ENCODE peak calls at places on chromosomes 1 and 21, in ten cellular contexts. R, O, T, W, L, E, B, X, G and Y are unnamed samples.

GRCh38 chr21:39788383-39788782 is 43.4 kb downstream of the IGSF5 start:
- DNase-seq in R (no peak), O (peak), T (peak), W (no peak), L (peak), E (peak), B (peak), X (peak), G (no peak), Y (peak)

GRCh38 chr1:101394041-101394440 is 157.2 kb downstream of the S1PR1 start:
- DNase-seq in R (no peak), O (no peak), T (peak), W (no peak), L (no peak), E (peak), B (no peak), X (peak), G (no peak), Y (no peak)

GRCh38 chr1:29703596-29703995 is 467.3 kb downstream of the PTPRU start:
- DNase-seq in R (no peak), O (no peak), T (peak), W (no peak), L (peak), E (peak), B (no peak), X (peak), G (no peak), Y (no peak)

GRCh38 chr21:34852438-34852837 is 183.6 kb downstream of the CLIC6 start:
- DNase-seq in R (no peak), O (no peak), T (no peak), W (no peak), L (no peak), E (peak), B (no peak), X (no peak), G (no peak), Y (no peak)

GRCh38 chr1:90402893-90403849 is 313.9 kb downstream of the BARHL2 start:
- DNase-seq in R (no peak), O (peak), T (peak), W (peak), L (no peak), E (peak), B (no peak), X (peak), G (peak), Y (peak)

GRCh38 chr1:115136106-115136505 is 46.8 kb upstream of the TSPAN2 start:
- DNase-seq in R (peak), O (no peak), T (no peak), W (no peak), L (no peak), E (no peak), B (no peak), X (peak), G (no peak), Y (no peak)

GRCh38 chr1:5572794-5573193 is 419.4 kb downstream of the NPHP4 start:
- DNase-seq in R (peak), O (peak), T (no peak), W (no peak), L (no peak), E (no peak), B (no peak), X (no peak), G (no peak), Y (no peak)

GRCh38 chr1:184362876-184363275 is 24.0 kb upstream of the C1orf21 start:
- DNase-seq in R (no peak), O (no peak), T (no peak), W (no peak), L (no peak), E (peak), B (no peak), X (peak), G (no peak), Y (no peak)

GRCh38 chr1:202241376-202242079 is 47.9 kb downstream of the LGR6 start:
- DNase-seq in R (no peak), O (peak), T (no peak), W (no peak), L (no peak), E (no peak), B (no peak), X (no peak), G (no peak), Y (no peak)

GRCh38 chr1:2451744-2452582 is 24.1 kb upstream of the PLCH2 start:
- DNase-seq in R (no peak), O (no peak), T (no peak), W (peak), L (no peak), E (peak), B (no peak), X (peak), G (peak), Y (no peak)

GRCh38 chr1:88650676-88651418 is 33.2 kb upstream of the PKN2 start:
- DNase-seq in R (no peak), O (no peak), T (no peak), W (no peak), L (no peak), E (peak), B (no peak), X (peak), G (no peak), Y (no peak)

GRCh38 chr1:234780112-234780511 is 170.1 kb upstream of the IRF2BP2 start:
- DNase-seq in R (no peak), O (no peak), T (no peak), W (no peak), L (no peak), E (no peak), B (no peak), X (no peak), G (no peak), Y (no peak)

GRCh38 chr1:219140308-219140877 is 33.3 kb upstream of the LYPLAL1 start:
- DNase-seq in R (no peak), O (no peak), T (no peak), W (no peak), L (no peak), E (no peak), B (no peak), X (no peak), G (no peak), Y (no peak)

GRCh38 chr1:41162441-41162840 is 79.7 kb downstream of the SCMH1 start:
- DNase-seq in R (no peak), O (no peak), T (no peak), W (no peak), L (peak), E (no peak), B (no peak), X (no peak), G (no peak), Y (no peak)

GRCh38 chr1:36913016-36913415 is 121.3 kb downstream of the GRIK3 start:
- DNase-seq in R (peak), O (no peak), T (no peak), W (no peak), L (no peak), E (no peak), B (no peak), X (no peak), G (no peak), Y (no peak)

GRCh38 chr1:185652348-185652747 is 81.8 kb upstream of the HMCN1 start:
- DNase-seq in R (no peak), O (no peak), T (peak), W (no peak), L (no peak), E (peak), B (no peak), X (peak), G (no peak), Y (no peak)

GRCh38 chr1:194297999-194298598 is 1111.7 kb upstream of the B3GALT2 start:
- DNase-seq in R (no peak), O (no peak), T (no peak), W (no peak), L (no peak), E (no peak), B (no peak), X (no peak), G (no peak), Y (no peak)

GRCh38 chr1:23577056-23577985 is 18.0 kb upstream of the ID3 start:
- DNase-seq in R (no peak), O (no peak), T (no peak), W (peak), L (no peak), E (peak), B (peak), X (peak), G (no peak), Y (no peak)

GRCh38 chr1:37255111-37255795 is 219.1 kb upstream of the ZC3H12A start:
- DNase-seq in R (no peak), O (no peak), T (peak), W (no peak), L (no peak), E (no peak), B (peak), X (no peak), G (no peak), Y (peak)

GRCh38 chr1:116506132-116507004 is 64.5 kb downstream of the CD58 start:
- DNase-seq in R (no peak), O (no peak), T (no peak), W (no peak), L (no peak), E (peak), B (no peak), X (no peak), G (no peak), Y (no peak)

GRCh38 chr1:2597441-2598328 is 11.1 kb downstream of the PRXL2B start:
- DNase-seq in R (no peak), O (no peak), T (no peak), W (no peak), L (no peak), E (no peak), B (no peak), X (no peak), G (no peak), Y (no peak)

GRCh38 chr1:246825557-246826175 is 101.5 kb downstream of the SCCPDH start:
- DNase-seq in R (no peak), O (no peak), T (no peak), W (no peak), L (no peak), E (no peak), B (no peak), X (no peak), G (no peak), Y (no peak)

GRCh38 chr1:10867138-10867721 is 70.8 kb upstream of the CASZ1 start:
- DNase-seq in R (no peak), O (peak), T (peak), W (no peak), L (peak), E (peak), B (peak), X (peak), G (no peak), Y (peak)

GRCh38 chr1:226641671-226642231 is 93.2 kb downstream of the STUM start:
- DNase-seq in R (no peak), O (no peak), T (no peak), W (no peak), L (peak), E (no peak), B (no peak), X (no peak), G (no peak), Y (no peak)

GRCh38 chr1:66271216-66271903 is 262.6 kb upstream of the SGIP1 start:
- DNase-seq in R (peak), O (peak), T (peak), W (peak), L (peak), E (peak), B (peak), X (peak), G (peak), Y (peak)

GRCh38 chr1:7505871-7506676 is 265.0 kb upstream of the VAMP3 start:
- DNase-seq in R (no peak), O (no peak), T (no peak), W (no peak), L (peak), E (no peak), B (no peak), X (no peak), G (no peak), Y (no peak)

GRCh38 chr1:234433563-234434285 is 45.3 kb downstream of the TARBP1 start:
- DNase-seq in R (no peak), O (no peak), T (peak), W (peak), L (no peak), E (peak), B (no peak), X (peak), G (no peak), Y (no peak)

GRCh38 chr1:181765627-181766026 is 282.3 kb downstream of the CACNA1E start:
- DNase-seq in R (no peak), O (no peak), T (no peak), W (no peak), L (no peak), E (no peak), B (no peak), X (no peak), G (no peak), Y (no peak)

GRCh38 chr1:55580845-55581332 is 365.7 kb upstream of the USP24 start:
- DNase-seq in R (no peak), O (no peak), T (no peak), W (peak), L (no peak), E (peak), B (no peak), X (peak), G (peak), Y (no peak)

GRCh38 chr1:32701951-32702598 is 495 bp downstream of the SYNC start:
- DNase-seq in R (no peak), O (no peak), T (no peak), W (no peak), L (peak), E (peak), B (peak), X (no peak), G (no peak), Y (no peak)

GRCh38 chr1:215526147-215526845 is 40.8 kb upstream of the KCTD3 start:
- DNase-seq in R (no peak), O (no peak), T (peak), W (peak), L (no peak), E (peak), B (no peak), X (peak), G (no peak), Y (no peak)

GRCh38 chr1:227541796-227542152 is 21.6 kb upstream of the ZNF678 start:
- DNase-seq in R (peak), O (no peak), T (no peak), W (no peak), L (no peak), E (no peak), B (no peak), X (no peak), G (no peak), Y (no peak)

GRCh38 chr1:213366141-213366831 is 315.2 kb downstream of the RPS6KC1 start:
- DNase-seq in R (no peak), O (no peak), T (no peak), W (no peak), L (no peak), E (no peak), B (no peak), X (no peak), G (no peak), Y (no peak)

GRCh38 chr1:45067806-45068205 is 55.8 kb downstream of the UROD start:
- DNase-seq in R (no peak), O (no peak), T (no peak), W (no peak), L (no peak), E (no peak), B (no peak), X (no peak), G (no peak), Y (no peak)

GRCh38 chr1:105894006-105894405 is 1162.5 kb upstream of the PRMT6 start:
- DNase-seq in R (no peak), O (no peak), T (no peak), W (no peak), L (no peak), E (no peak), B (no peak), X (no peak), G (no peak), Y (no peak)

GRCh38 chr1:24743404-24744211 is 1.6 kb upstream of the CLIC4 start:
- DNase-seq in R (no peak), O (peak), T (peak), W (no peak), L (no peak), E (peak), B (no peak), X (peak), G (peak), Y (no peak)

GRCh38 chr1:24742090-24742938 is 2.9 kb upstream of the CLIC4 start:
- DNase-seq in R (no peak), O (peak), T (no peak), W (no peak), L (no peak), E (peak), B (no peak), X (peak), G (no peak), Y (no peak)

GRCh38 chr1:24748191-24749121 is 3.2 kb downstream of the CLIC4 start:
- DNase-seq in R (peak), O (no peak), T (no peak), W (no peak), L (no peak), E (no peak), B (no peak), X (no peak), G (no peak), Y (no peak)

GRCh38 chr1:24745711-24746582 is 700 bp downstream of the CLIC4 start:
- DNase-seq in R (no peak), O (peak), T (peak), W (no peak), L (peak), E (peak), B (no peak), X (peak), G (peak), Y (no peak)

GRCh38 chr1:24744911-24745710 is at the start of gene CLIC4:
- DNase-seq in R (peak), O (peak), T (peak), W (peak), L (peak), E (peak), B (peak), X (peak), G (peak), Y (peak)
- TF ChIP-seq CTCF in R (no peak), O (peak), T (no peak), W (peak), L (peak), E (peak), B (peak), X (peak), G (peak), Y (no peak)

DNA sequence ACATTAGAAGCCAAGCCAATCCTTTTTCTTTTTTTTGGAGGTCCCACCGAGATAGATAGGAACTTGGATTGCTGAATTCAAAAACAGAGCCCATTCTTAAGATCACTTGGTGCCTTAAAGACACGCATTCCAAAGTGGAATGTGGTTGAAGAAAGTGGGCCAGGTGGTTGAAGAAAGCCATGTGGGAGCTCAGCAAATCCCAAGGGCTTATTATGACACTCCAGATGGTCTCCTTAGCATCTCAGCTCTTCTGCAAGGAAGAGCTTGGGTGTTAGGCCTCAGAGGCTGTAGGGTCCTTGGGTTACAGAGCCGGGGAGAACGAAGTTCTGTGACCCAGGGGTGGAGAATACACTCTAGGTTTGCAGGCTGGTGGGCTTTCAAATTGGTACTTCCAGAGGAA is 13.5 kb downstream of the TOR3A start:
- DNase-seq in R (no peak), O (no peak), T (no peak), W (no peak), L (no peak), E (no peak), B (no peak), X (peak), G (no peak), Y (no peak)
- TF ChIP-seq CTCF in R (no peak), O (no peak), T (no peak), W (no peak), L (no peak), E (no peak), B (no peak), X (no peak), G (no peak), Y (no peak)

GRCh38 chr1:76148460-76148859 is 73.9 kb downstream of the ST6GALNAC3 start:
- DNase-seq in R (no peak), O (no peak), T (no peak), W (no peak), L (no peak), E (no peak), B (no peak), X (no peak), G (no peak), Y (no peak)
- TF ChIP-seq CTCF in R (no peak), O (no peak), T (no peak), W (no peak), L (no peak), E (no peak), B (no peak), X (no peak), G (no peak), Y (no peak)

DNA sequence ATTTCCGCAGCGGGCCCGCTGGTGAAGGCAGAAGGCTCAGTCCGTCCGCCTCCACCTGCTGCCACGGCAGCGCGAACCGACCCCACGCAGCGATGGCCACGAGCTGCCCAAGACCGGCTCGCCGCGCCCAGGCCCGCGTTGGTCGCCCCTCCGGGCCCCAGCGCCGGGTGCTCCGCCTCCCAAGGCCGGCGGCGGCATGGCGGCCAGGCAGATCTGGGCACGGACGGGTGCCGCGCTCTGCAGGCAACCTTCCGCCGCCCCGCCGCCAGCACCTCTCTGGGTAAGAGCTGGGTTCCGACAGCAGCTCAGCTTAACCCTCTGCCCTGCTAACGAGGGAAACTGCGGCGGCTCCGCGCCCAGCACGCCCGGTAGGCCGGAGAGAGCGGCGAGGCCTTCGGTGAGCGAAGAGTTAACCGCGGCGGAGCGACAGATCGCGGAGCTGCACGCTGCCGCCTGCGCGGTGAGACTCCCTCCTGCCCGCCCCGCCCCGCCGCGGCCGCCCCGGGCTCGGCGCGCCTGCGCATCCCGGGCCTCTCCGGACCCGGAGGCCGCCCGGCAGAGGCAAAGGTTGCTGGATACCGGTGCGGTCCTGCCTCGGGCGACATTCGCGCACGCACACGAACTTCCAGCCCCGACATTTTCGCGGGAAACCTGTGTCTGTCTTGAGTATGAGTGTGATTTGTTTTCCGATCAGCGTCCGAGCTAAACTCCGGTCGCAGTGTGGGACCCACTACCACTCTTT is at the start of gene C1orf53:
- DNase-seq in R (no peak), O (peak), T (peak), W (peak), L (peak), E (peak), B (peak), X (peak), G (peak), Y (peak)
- TF ChIP-seq CTCF in R (no peak), O (no peak), T (no peak), W (no peak), L (peak), E (no peak), B (peak), X (no peak), G (no peak), Y (no peak)

GRCh38 chr21:46099476-46099875 is 1.6 kb downstream of the COL6A2 start:
- DNase-seq in R (peak), O (peak), T (no peak), W (no peak), L (peak), E (peak), B (peak), X (peak), G (no peak), Y (no peak)

GRCh38 chr21:46096596-46096981 is 1.3 kb upstream of the COL6A2 start:
- DNase-seq in R (peak), O (no peak), T (no peak), W (no peak), L (peak), E (no peak), B (no peak), X (no peak), G (no peak), Y (no peak)

GRCh38 chr21:46096997-46097825 is 701 bp upstream of the COL6A2 start:
- DNase-seq in R (peak), O (peak), T (no peak), W (no peak), L (peak), E (peak), B (peak), X (no peak), G (no peak), Y (peak)

GRCh38 chr21:46098303-46099141 is 610 bp downstream of the COL6A2 start:
- DNase-seq in R (peak), O (peak), T (no peak), W (no peak), L (peak), E (peak), B (peak), X (no peak), G (no peak), Y (peak)

GRCh38 chr21:46097826-46098286 is at the start of gene COL6A2:
- DNase-seq in R (peak), O (peak), T (peak), W (no peak), L (peak), E (peak), B (peak), X (peak), G (no peak), Y (peak)
- TF ChIP-seq CTCF in R (no peak), O (no peak), T (peak), W (peak), L (peak), E (no peak), B (no peak), X (no peak), G (peak), Y (no peak)

GRCh38 chr1:34845131-34845901 is 14.2 kb downstream of the SMIM12 start:
- DNase-seq in R (no peak), O (no peak), T (no peak), W (no peak), L (no peak), E (no peak), B (no peak), X (no peak), G (no peak), Y (no peak)
- TF ChIP-seq CTCF in R (no peak), O (no peak), T (no peak), W (no peak), L (no peak), E (no peak), B (no peak), X (no peak), G (no peak), Y (no peak)